ENCODE peak calls at places on chromosomes 5 and 9, in five cellular contexts. D is stomach; V is heart left ventricle; B is CD8-positive, alpha-beta T cell; U is left ventricle myocardium inferior. M is an unnamed sample.

GRCh38 chr9:112029921-112030444 is 133.4 kb downstream of the UGCG start:
- DNase-seq in B (no peak), V (no peak), U (no peak), D (peak; percentile 37), M (no peak)

GRCh38 chr9:26955921-26956886 is at the start of gene IFT74:
- DNase-seq in B (peak; percentile 96), V (peak; percentile 98), U (peak; percentile 98), D (peak; percentile 97), M (peak; percentile 95)

GRCh38 chr5:37930350-37930749 is 90.5 kb upstream of the GDNF start:
- DNase-seq in D (no peak), U (no peak), B (no peak), V (no peak), M (no peak)

GRCh38 chr9:1337169-1337568 is 287.0 kb downstream of the DMRT2 start:
- DNase-seq in V (no peak), U (no peak), D (no peak), B (no peak), M (no peak)

GRCh38 chr5:59066367-59067163 is 483.7 kb downstream of the RAB3C start:
- DNase-seq in U (no peak), V (no peak), B (no peak), D (no peak), M (no peak)

GRCh38 chr9:118170032-118170955 is 466.1 kb downstream of the TLR4 start:
- DNase-seq in V (peak; percentile 20), U (no peak), B (no peak), D (no peak), M (no peak)

GRCh38 chr5:90915393-90915792 is 356.8 kb downstream of the ADGRV1 start:
- DNase-seq in B (no peak), U (no peak), V (no peak), D (no peak), M (no peak)

GRCh38 chr5:151123897-151124751 is 33.5 kb downstream of the ANXA6 start:
- DNase-seq in U (peak; percentile 58), V (peak; percentile 58), D (peak; percentile 85), B (peak; percentile 70), M (no peak)

GRCh38 chr5:181187500-181188213 is 17.3 kb downstream of the TRIM7 start:
- DNase-seq in D (peak; percentile 73), U (peak; percentile 75), V (peak; percentile 59), B (peak; percentile 57), M (no peak)

GRCh38 chr5:134100283-134101011 is 14.0 kb upstream of the TCF7 start:
- DNase-seq in U (no peak), D (peak; percentile 37), B (peak; percentile 91), V (no peak), M (peak; percentile 76)

GRCh38 chr5:109700516-109701174 is 10.9 kb downstream of the MAN2A1 start:
- DNase-seq in B (no peak), D (no peak), U (no peak), V (no peak), M (no peak)
- H3K4me1 ChIP-seq in B (peaks cover 72% of the 10 kb centered on the region), D (peaks cover 18% of the 10 kb centered on the region), U (peaks cover 33% of the 10 kb centered on the region), V (peaks cover 77% of the 10 kb centered on the region), M (peaks cover 92% of the 10 kb centered on the region)

DNA sequence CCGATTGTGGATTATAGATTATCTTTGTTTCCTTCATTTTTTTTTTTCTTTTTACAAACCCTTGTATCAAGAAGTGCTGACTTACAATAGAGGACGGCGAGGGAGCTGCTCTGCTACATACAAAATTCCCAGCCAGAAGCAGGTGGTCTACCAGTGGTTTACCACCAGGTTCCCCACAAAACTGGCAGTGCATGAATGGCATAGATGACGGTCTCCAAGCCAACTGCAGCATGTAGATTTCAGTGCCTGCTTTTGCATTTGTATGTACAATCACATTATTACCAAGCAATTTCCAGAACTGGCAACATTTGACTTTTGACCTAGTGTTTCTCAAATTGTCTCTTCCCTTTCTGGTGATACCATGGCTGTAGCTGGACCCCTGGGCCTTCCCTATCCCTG is 84.0 kb downstream of the ACER2 start:
- DNase-seq in D (no peak), U (no peak), V (no peak), B (no peak), M (no peak)
- H3K4me3 ChIP-seq in D (no peak overlapping the region), U (peak overlapping the region; percentile 53), V (peak overlapping the region; percentile 48), B (no peak overlapping the region), M (no peak overlapping the region)

DNA sequence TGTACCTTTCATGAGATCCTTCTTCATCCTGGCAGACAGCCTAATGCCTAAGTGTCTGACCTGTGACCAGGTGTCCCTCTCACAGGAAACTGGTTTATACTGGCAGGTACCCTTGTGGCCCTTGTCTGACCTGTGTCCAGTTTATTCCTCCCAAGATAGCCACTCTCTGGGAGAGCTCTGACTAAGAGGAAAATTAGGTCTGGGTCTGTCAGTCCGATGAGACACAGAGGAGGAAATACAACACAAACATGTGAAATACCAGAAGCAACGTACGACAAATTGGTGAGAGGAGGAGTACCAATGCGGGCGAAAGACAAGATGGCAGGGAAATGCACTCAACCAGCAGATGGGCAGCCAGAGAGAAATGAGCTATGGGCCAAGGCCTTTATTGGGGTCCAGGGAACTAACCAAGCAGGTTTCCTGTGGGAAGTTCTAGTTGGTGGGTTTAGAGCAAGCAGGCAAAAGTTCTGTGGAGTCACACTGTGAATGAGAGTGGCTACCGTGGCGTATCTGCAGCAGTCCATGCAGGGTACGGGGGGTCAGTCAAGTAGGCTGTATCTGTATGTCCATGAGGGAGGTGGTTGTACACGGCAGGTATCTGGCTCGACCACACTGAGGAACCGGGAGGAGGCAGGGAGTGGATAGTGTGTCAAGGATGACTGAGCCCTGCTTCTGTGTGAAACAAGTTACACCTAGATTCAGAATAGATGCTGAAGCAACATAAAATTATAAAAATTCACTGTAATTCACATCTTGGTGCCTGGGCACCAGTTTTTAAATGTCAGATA is 109.0 kb downstream of the MLLT3 start:
- DNase-seq in D (no peak), V (no peak), U (no peak), B (no peak), M (no peak)
- H3K4me1 ChIP-seq in D (peaks cover 11% of the 10 kb centered on the region), V (peaks cover 26% of the 10 kb centered on the region), U (peaks cover 64% of the 10 kb centered on the region), B (peaks cover 41% of the 10 kb centered on the region), M (peaks cover 44% of the 10 kb centered on the region)

GRCh38 chr5:140403613-140404012 is 2.0 kb downstream of the ANKHD1 start:
- DNase-seq in B (no peak), V (no peak), D (no peak), U (no peak), M (no peak)
- H3K4me3 ChIP-seq in B (no peak overlapping the region), V (peak overlapping the region; percentile 98), D (peak overlapping the region; percentile 85), U (peak overlapping the region; percentile 89), M (no peak overlapping the region)

M was measured in CD4-positive, alpha-beta memory T cell.